ENCODE peak calls at places on chromosomes 6 and 20, in ten cellular contexts. One of them, this sample, is unnamed.
A peak's percentile ranks its signal among the peaks of the same experiment; 100 is the strongest.

GRCh38 chr6:28725890-28726348 is 197.9 kb downstream of the TRIM27 start:
- DNase-seq in psoas muscle: no peak
- DNase-seq in MM.1S: no peak
- DNase-seq in upper lobe of right lung: no peak
- DNase-seq in prostate gland: no peak
- DNase-seq in RWPE2: no peak
- DNase-seq in heart right ventricle: no peak
- DNase-seq in PC-9: no peak
- DNase-seq in cardiac muscle cell: no peak
- DNase-seq in ascending aorta: no peak
- DNase-seq in this sample: no peak

GRCh38 chr6:125857846-125858245 is 67.1 kb downstream of the NCOA7 start:
- DNase-seq in cardiac muscle cell: no peak
- DNase-seq in upper lobe of right lung: no peak
- DNase-seq in prostate gland: no peak
- DNase-seq in RWPE2: no peak
- DNase-seq in PC-9: no peak
- DNase-seq in ascending aorta: no peak
- DNase-seq in MM.1S: no peak
- DNase-seq in heart right ventricle: no peak
- DNase-seq in psoas muscle: no peak
- DNase-seq in this sample: no peak

GRCh38 chr6:153070756-153071155 is 60.3 kb downstream of the RGS17 start:
- DNase-seq in MM.1S: no peak
- DNase-seq in upper lobe of right lung: no peak
- DNase-seq in RWPE2: no peak
- DNase-seq in ascending aorta: no peak
- DNase-seq in prostate gland: no peak
- DNase-seq in PC-9: no peak
- DNase-seq in psoas muscle: no peak
- DNase-seq in cardiac muscle cell: no peak
- DNase-seq in heart right ventricle: no peak
- DNase-seq in this sample: no peak

GRCh38 chr20:21703740-21704407 is 1.6 kb upstream of the PAX1 start:
- DNase-seq in cardiac muscle cell: no peak
- DNase-seq in PC-9: no peak
- DNase-seq in heart right ventricle: no peak
- DNase-seq in psoas muscle: no peak
- DNase-seq in upper lobe of right lung: no peak
- DNase-seq in RWPE2: no peak
- DNase-seq in ascending aorta: no peak
- DNase-seq in MM.1S: no peak
- DNase-seq in prostate gland: no peak
- DNase-seq in this sample: no peak

GRCh38 chr6:28357036-28357435 is 7.3 kb downstream of the ZKSCAN3 start:
- DNase-seq in prostate gland: no peak
- DNase-seq in ascending aorta: no peak
- DNase-seq in cardiac muscle cell: peak; percentile 29
- DNase-seq in upper lobe of right lung: no peak
- DNase-seq in heart right ventricle: no peak
- DNase-seq in MM.1S: no peak
- DNase-seq in PC-9: no peak
- DNase-seq in RWPE2: no peak
- DNase-seq in psoas muscle: no peak
- DNase-seq in this sample: no peak

GRCh38 chr20:48149887-48150286 is 364.6 kb upstream of the SULF2 start:
- DNase-seq in ascending aorta: no peak
- DNase-seq in PC-9: no peak
- DNase-seq in RWPE2: no peak
- DNase-seq in heart right ventricle: no peak
- DNase-seq in cardiac muscle cell: no peak
- DNase-seq in upper lobe of right lung: no peak
- DNase-seq in prostate gland: no peak
- DNase-seq in MM.1S: no peak
- DNase-seq in psoas muscle: no peak
- DNase-seq in this sample: no peak

GRCh38 chr6:21133902-21134301 is 459.6 kb upstream of the SOX4 start:
- DNase-seq in MM.1S: no peak
- DNase-seq in RWPE2: no peak
- DNase-seq in PC-9: no peak
- DNase-seq in cardiac muscle cell: no peak
- DNase-seq in upper lobe of right lung: no peak
- DNase-seq in ascending aorta: no peak
- DNase-seq in heart right ventricle: no peak
- DNase-seq in psoas muscle: no peak
- DNase-seq in prostate gland: no peak
- DNase-seq in this sample: no peak

GRCh38 chr6:169426611-169427010 is 173.0 kb upstream of the THBS2 start:
- DNase-seq in cardiac muscle cell: no peak
- DNase-seq in prostate gland: no peak
- DNase-seq in upper lobe of right lung: no peak
- DNase-seq in RWPE2: no peak
- DNase-seq in ascending aorta: no peak
- DNase-seq in psoas muscle: no peak
- DNase-seq in PC-9: no peak
- DNase-seq in MM.1S: no peak
- DNase-seq in heart right ventricle: no peak
- DNase-seq in this sample: no peak

GRCh38 chr20:13022401-13023170 is 13.8 kb downstream of the SPTLC3 start:
- DNase-seq in MM.1S: no peak
- DNase-seq in heart right ventricle: no peak
- DNase-seq in psoas muscle: no peak
- DNase-seq in RWPE2: no peak
- DNase-seq in upper lobe of right lung: no peak
- DNase-seq in ascending aorta: no peak
- DNase-seq in prostate gland: no peak
- DNase-seq in PC-9: no peak
- DNase-seq in cardiac muscle cell: peak; percentile 52
- DNase-seq in this sample: peak; percentile 17

GRCh38 chr6:158222066-158222465 is 53.9 kb downstream of the GTF2H5 start:
- DNase-seq in PC-9: no peak
- DNase-seq in heart right ventricle: no peak
- DNase-seq in upper lobe of right lung: no peak
- DNase-seq in cardiac muscle cell: no peak
- DNase-seq in ascending aorta: no peak
- DNase-seq in prostate gland: no peak
- DNase-seq in RWPE2: no peak
- DNase-seq in psoas muscle: no peak
- DNase-seq in MM.1S: no peak
- DNase-seq in this sample: peak; percentile 19

GRCh38 chr6:131400054-131400781 is 172.8 kb upstream of the ARG1 start:
- DNase-seq in upper lobe of right lung: no peak
- DNase-seq in psoas muscle: no peak
- DNase-seq in heart right ventricle: no peak
- DNase-seq in cardiac muscle cell: peak; percentile 72
- DNase-seq in PC-9: peak; percentile 59
- DNase-seq in RWPE2: no peak
- DNase-seq in prostate gland: no peak
- DNase-seq in MM.1S: no peak
- DNase-seq in ascending aorta: no peak
- DNase-seq in this sample: no peak

GRCh38 chr6:140500864-140501263 is 1126.4 kb upstream of the CITED2 start:
- DNase-seq in psoas muscle: no peak
- DNase-seq in cardiac muscle cell: no peak
- DNase-seq in upper lobe of right lung: no peak
- DNase-seq in PC-9: no peak
- DNase-seq in ascending aorta: no peak
- DNase-seq in heart right ventricle: no peak
- DNase-seq in RWPE2: no peak
- DNase-seq in MM.1S: no peak
- DNase-seq in prostate gland: no peak
- DNase-seq in this sample: no peak

GRCh38 chr6:107068691-107069630 is 41.0 kb downstream of the MTRES1 start:
- DNase-seq in psoas muscle: no peak
- DNase-seq in MM.1S: no peak
- DNase-seq in upper lobe of right lung: no peak
- DNase-seq in cardiac muscle cell: no peak
- DNase-seq in PC-9: no peak
- DNase-seq in heart right ventricle: no peak
- DNase-seq in ascending aorta: no peak
- DNase-seq in prostate gland: no peak
- DNase-seq in RWPE2: no peak
- DNase-seq in this sample: no peak

GRCh38 chr6:107069631-107070548 is 41.9 kb downstream of the MTRES1 start:
- DNase-seq in psoas muscle: no peak
- DNase-seq in prostate gland: no peak
- DNase-seq in ascending aorta: no peak
- DNase-seq in MM.1S: no peak
- DNase-seq in RWPE2: peak; percentile 58
- DNase-seq in cardiac muscle cell: no peak
- DNase-seq in heart right ventricle: no peak
- DNase-seq in upper lobe of right lung: no peak
- DNase-seq in PC-9: no peak
- DNase-seq in this sample: no peak

GRCh38 chr6:107070686-107071085 is 42.7 kb downstream of the MTRES1 start:
- DNase-seq in cardiac muscle cell: no peak
- DNase-seq in ascending aorta: no peak
- DNase-seq in RWPE2: no peak
- DNase-seq in prostate gland: no peak
- DNase-seq in psoas muscle: no peak
- DNase-seq in MM.1S: no peak
- DNase-seq in PC-9: no peak
- DNase-seq in upper lobe of right lung: no peak
- DNase-seq in heart right ventricle: no peak
- DNase-seq in this sample: no peak

GRCh38 chr6:107064579-107065065 is 36.6 kb downstream of the MTRES1 start:
- DNase-seq in ascending aorta: no peak
- DNase-seq in MM.1S: peak; percentile 79
- DNase-seq in PC-9: peak; percentile 35
- DNase-seq in prostate gland: no peak
- DNase-seq in RWPE2: no peak
- DNase-seq in psoas muscle: no peak
- DNase-seq in cardiac muscle cell: peak; percentile 90
- DNase-seq in heart right ventricle: peak; percentile 63
- DNase-seq in upper lobe of right lung: no peak
- DNase-seq in this sample: peak; percentile 67

DNA sequence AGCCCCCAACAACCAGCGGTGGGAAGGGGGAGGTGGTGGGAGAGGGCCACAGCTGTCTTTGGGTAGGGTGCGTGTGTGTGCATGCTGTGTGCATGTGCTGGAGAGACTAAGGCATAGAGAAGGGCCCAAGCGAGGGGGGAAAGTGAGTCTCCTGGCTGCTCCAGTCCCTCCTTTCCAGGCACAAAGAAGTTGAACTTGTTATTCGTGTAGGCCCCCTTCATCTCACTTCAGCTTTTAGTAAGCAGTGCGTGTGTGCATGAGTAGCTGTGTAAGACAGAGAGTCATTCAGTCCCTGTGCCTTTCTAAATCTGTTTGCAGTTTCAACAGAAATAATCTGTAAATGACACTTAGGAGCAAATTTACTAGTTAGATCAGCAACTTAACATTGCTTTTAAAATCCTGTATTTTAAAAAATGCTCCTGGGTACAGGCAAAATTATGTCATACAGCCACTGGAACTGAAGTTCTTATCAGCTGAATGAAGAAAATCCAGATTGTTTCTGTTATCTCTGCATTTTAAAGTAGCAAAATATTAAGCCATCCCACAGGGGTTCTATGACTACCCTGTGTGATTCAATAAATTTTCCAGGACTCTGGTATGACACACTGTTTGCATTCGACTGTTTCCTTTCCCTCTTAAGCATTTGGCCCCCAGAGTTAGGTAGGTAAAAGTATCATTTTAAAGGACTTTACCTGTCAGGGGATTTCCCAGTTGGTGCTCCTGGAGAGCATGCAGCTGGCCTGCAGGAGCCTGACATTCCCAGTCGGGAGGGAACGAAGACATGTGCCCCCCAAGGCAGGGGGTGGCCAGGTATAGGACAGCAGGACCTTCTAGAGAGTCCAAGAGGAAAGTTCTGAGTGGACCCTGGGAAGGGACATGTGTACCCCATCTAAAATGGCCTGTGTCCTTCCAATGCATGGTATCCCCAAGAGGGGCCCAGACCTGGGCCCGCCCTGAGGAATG is 39.0 kb downstream of the MTRES1 start:
- DNase-seq in RWPE2: no peak
- DNase-seq in PC-9: no peak
- DNase-seq in MM.1S: no peak
- DNase-seq in upper lobe of right lung: no peak
- DNase-seq in prostate gland: no peak
- DNase-seq in heart right ventricle: no peak
- DNase-seq in ascending aorta: no peak
- DNase-seq in cardiac muscle cell: peak; percentile 29
- DNase-seq in psoas muscle: no peak
- DNase-seq in this sample: no peak
- H3K36me3 ChIP-seq in RWPE2: no peaks in the 10 kb centered on the region
- H3K36me3 ChIP-seq in PC-9: no peaks in the 10 kb centered on the region
- H3K36me3 ChIP-seq in MM.1S: no peaks in the 10 kb centered on the region
- H3K36me3 ChIP-seq in upper lobe of right lung: no peaks in the 10 kb centered on the region
- H3K36me3 ChIP-seq in prostate gland: no peaks in the 10 kb centered on the region
- H3K36me3 ChIP-seq in heart right ventricle: peaks cover 15% of the 10 kb centered on the region
- H3K36me3 ChIP-seq in ascending aorta: peaks cover 14% of the 10 kb centered on the region
- H3K36me3 ChIP-seq in cardiac muscle cell: no peaks in the 10 kb centered on the region
- H3K36me3 ChIP-seq in psoas muscle: peaks cover 8% of the 10 kb centered on the region
- H3K36me3 ChIP-seq in this sample: peaks cover 4% of the 10 kb centered on the region

DNA sequence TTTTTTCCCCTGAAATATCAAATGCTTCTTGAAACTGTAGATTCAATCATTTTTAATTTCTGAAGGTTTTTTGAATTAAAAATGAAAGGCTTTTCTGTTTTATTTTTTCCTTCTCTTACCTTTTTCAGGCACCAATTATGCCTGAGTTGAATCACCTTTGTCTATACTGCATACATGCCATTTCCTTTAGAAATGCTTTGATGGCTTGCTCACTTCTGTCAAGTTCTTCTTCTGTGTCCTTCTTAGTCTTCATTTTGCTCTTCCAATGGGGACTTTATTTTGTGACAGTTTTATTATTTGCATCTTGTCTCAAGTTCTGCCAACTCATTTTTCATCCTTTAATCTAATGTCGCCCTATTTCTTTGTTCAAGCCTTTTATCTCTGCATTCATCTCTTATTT is 121.9 kb upstream of the PRL start:
- DNase-seq in prostate gland: no peak
- DNase-seq in psoas muscle: no peak
- DNase-seq in cardiac muscle cell: no peak
- DNase-seq in heart right ventricle: no peak
- DNase-seq in ascending aorta: no peak
- DNase-seq in RWPE2: no peak
- DNase-seq in PC-9: no peak
- DNase-seq in MM.1S: no peak
- DNase-seq in upper lobe of right lung: no peak
- DNase-seq in this sample: no peak
- H3K9me3 ChIP-seq in prostate gland: no peaks in the 10 kb centered on the region
- H3K9me3 ChIP-seq in psoas muscle: peaks cover 23% of the 10 kb centered on the region
- H3K9me3 ChIP-seq in cardiac muscle cell: no peaks in the 10 kb centered on the region
- H3K9me3 ChIP-seq in heart right ventricle: no peaks in the 10 kb centered on the region
- H3K9me3 ChIP-seq in ascending aorta: no peaks in the 10 kb centered on the region
- H3K9me3 ChIP-seq in RWPE2: peaks cover 8% of the 10 kb centered on the region
- H3K9me3 ChIP-seq in PC-9: peaks cover 19% of the 10 kb centered on the region
- H3K9me3 ChIP-seq in MM.1S: no peaks in the 10 kb centered on the region
- H3K9me3 ChIP-seq in upper lobe of right lung: no peaks in the 10 kb centered on the region
- H3K9me3 ChIP-seq in this sample: no peaks in the 10 kb centered on the region

GRCh38 chr6:33671381-33672072 is 40.0 kb downstream of the UQCC2 start:
- DNase-seq in cardiac muscle cell: no peak
- DNase-seq in upper lobe of right lung: no peak
- DNase-seq in PC-9: no peak
- DNase-seq in RWPE2: no peak
- DNase-seq in prostate gland: no peak
- DNase-seq in MM.1S: no peak
- DNase-seq in ascending aorta: no peak
- DNase-seq in heart right ventricle: no peak
- DNase-seq in psoas muscle: no peak
- DNase-seq in this sample: no peak
- H3K36me3 ChIP-seq in cardiac muscle cell: no peaks in the 10 kb centered on the region
- H3K36me3 ChIP-seq in upper lobe of right lung: peaks cover 90% of the 10 kb centered on the region
- H3K36me3 ChIP-seq in PC-9: peaks cover 21% of the 10 kb centered on the region
- H3K36me3 ChIP-seq in RWPE2: peaks cover 100% of the 10 kb centered on the region
- H3K36me3 ChIP-seq in prostate gland: no peaks in the 10 kb centered on the region
- H3K36me3 ChIP-seq in MM.1S: no peaks in the 10 kb centered on the region
- H3K36me3 ChIP-seq in ascending aorta: no peaks in the 10 kb centered on the region
- H3K36me3 ChIP-seq in heart right ventricle: peaks cover 68% of the 10 kb centered on the region
- H3K36me3 ChIP-seq in psoas muscle: peaks cover 14% of the 10 kb centered on the region
- H3K36me3 ChIP-seq in this sample: no peaks in the 10 kb centered on the region

GRCh38 chr20:931401-931800 is 15.3 kb upstream of the ANGPT4 start:
- DNase-seq in cardiac muscle cell: no peak
- DNase-seq in psoas muscle: no peak
- DNase-seq in prostate gland: no peak
- DNase-seq in upper lobe of right lung: no peak
- DNase-seq in RWPE2: no peak
- DNase-seq in MM.1S: no peak
- DNase-seq in PC-9: no peak
- DNase-seq in ascending aorta: no peak
- DNase-seq in heart right ventricle: no peak
- DNase-seq in this sample: no peak
- H3K9me3 ChIP-seq in cardiac muscle cell: no peaks in the 10 kb centered on the region
- H3K9me3 ChIP-seq in psoas muscle: peaks cover 5% of the 10 kb centered on the region
- H3K9me3 ChIP-seq in prostate gland: no peaks in the 10 kb centered on the region
- H3K9me3 ChIP-seq in upper lobe of right lung: peaks cover 6% of the 10 kb centered on the region
- H3K9me3 ChIP-seq in RWPE2: peaks cover 7% of the 10 kb centered on the region
- H3K9me3 ChIP-seq in MM.1S: no peaks in the 10 kb centered on the region
- H3K9me3 ChIP-seq in PC-9: peaks cover 14% of the 10 kb centered on the region
- H3K9me3 ChIP-seq in ascending aorta: peaks cover 6% of the 10 kb centered on the region
- H3K9me3 ChIP-seq in heart right ventricle: no peaks in the 10 kb centered on the region
- H3K9me3 ChIP-seq in this sample: peaks cover 12% of the 10 kb centered on the region

This sample was measured in SJCRH30.